ENCODE peak calls at places on chromosomes 2 and 18, in five cellular contexts. A is neuronal stem cell, X is mesenchymal stem cell, R is IMR-90, Z is H1. P is an unnamed sample.
A peak's percentile ranks its signal among the peaks of the same experiment; 100 is the strongest.

GRCh38 chr2:196399736-196400691 is 228.6 kb upstream of the STK17B start:
- DNase-seq in A (no peak), X (peak; percentile 90), Z (no peak), R (peak; percentile 94), P (peak; percentile 92)

GRCh38 chr2:162915858-162916257 is 77.3 kb upstream of the KCNH7 start:
- DNase-seq in X (no peak), A (no peak), Z (no peak), R (no peak), P (peak; percentile 72)

GRCh38 chr2:119525574-119525973 is 1.3 kb upstream of the SCTR start:
- DNase-seq in R (no peak), Z (no peak), X (no peak), A (no peak), P (no peak)

GRCh38 chr2:23420840-23421476 is 36.0 kb downstream of the KLHL29 start:
- DNase-seq in R (no peak), X (no peak), A (no peak), Z (peak; percentile 40), P (no peak)

GRCh38 chr2:112481528-112482228 is at the start of gene TTL:
- DNase-seq in Z (peak; percentile 73), R (peak; percentile 49), A (peak; percentile 74), X (peak; percentile 71), P (peak; percentile 72)

GRCh38 chr18:13051950-13052349 is 60.8 kb downstream of the CEP192 start:
- DNase-seq in X (no peak), Z (no peak), A (no peak), R (no peak), P (no peak)

GRCh38 chr2:8821276-8822217 is 15.9 kb downstream of the KIDINS220 start:
- DNase-seq in Z (no peak), X (peak; percentile 88), A (no peak), R (peak; percentile 56), P (peak; percentile 74)

GRCh38 chr2:182917924-182918323 is 51.5 kb upstream of the FRZB start:
- DNase-seq in A (no peak), R (no peak), X (no peak), Z (no peak), P (no peak)

GRCh38 chr2:121521359-121521758 is 9.3 kb upstream of the RNU4ATAC start:
- DNase-seq in R (peak; percentile 80), X (no peak), Z (no peak), A (peak; percentile 56), P (no peak)

GRCh38 chr2:212931271-212931670 is 220.1 kb downstream of the IKZF2 start:
- DNase-seq in X (no peak), Z (no peak), R (no peak), A (no peak), P (no peak)

GRCh38 chr18:22272242-22272641 is 102.9 kb downstream of the GATA6 start:
- DNase-seq in Z (no peak), X (no peak), R (no peak), A (no peak), P (no peak)

GRCh38 chr2:3223080-3223923 is 154.3 kb downstream of the EIPR1 start:
- DNase-seq in Z (no peak), X (no peak), A (no peak), R (peak; percentile 86), P (no peak)

GRCh38 chr2:210198326-210198725 is 26.9 kb downstream of the ACADL start:
- DNase-seq in X (peak; percentile 23), Z (no peak), A (no peak), R (peak; percentile 22), P (no peak)

GRCh38 chr2:78839259-78839658 is 186.2 kb upstream of the REG3G start:
- DNase-seq in X (no peak), R (no peak), A (no peak), Z (no peak), P (no peak)

GRCh38 chr18:27685807-27686412 is 491.0 kb downstream of the CDH2 start:
- DNase-seq in X (peak; percentile 49), A (no peak), R (peak; percentile 39), Z (no peak), P (peak; percentile 11)

GRCh38 chr2:239772721-239773120 is 252.4 kb downstream of the NDUFA10 start:
- DNase-seq in A (no peak), X (no peak), Z (no peak), R (no peak), P (no peak)

GRCh38 chr2:108623616-108624015 is 89.3 kb downstream of the LIMS1 start:
- DNase-seq in A (no peak), R (peak; percentile 61), Z (no peak), X (no peak), P (no peak)

GRCh38 chr18:13463526-13463925 is 245.0 kb downstream of the LDLRAD4 start:
- DNase-seq in A (no peak), R (no peak), X (no peak), Z (no peak), P (no peak)

GRCh38 chr2:189829092-189829843 is 45.0 kb downstream of the PMS1 start:
- DNase-seq in X (no peak), Z (no peak), R (peak; percentile 43), A (no peak), P (no peak)

GRCh38 chr2:190415794-190416729 is 7.9 kb downstream of the MFSD6 start:
- DNase-seq in R (no peak), X (no peak), Z (no peak), A (no peak), P (no peak)

GRCh38 chr2:44107974-44108373 is 60.7 kb upstream of the PPM1B start:
- DNase-seq in A (no peak), R (no peak), X (no peak), Z (no peak), P (no peak)

GRCh38 chr2:223970343-223971128 is 13.3 kb downstream of the MRPL44 start:
- DNase-seq in X (peak; percentile 73), A (peak; percentile 61), Z (peak; percentile 74), R (peak; percentile 67), P (peak; percentile 94)

GRCh38 chr18:56891870-56892269 is 240.7 kb downstream of the WDR7 start:
- DNase-seq in R (no peak), A (no peak), Z (no peak), X (no peak), P (no peak)

GRCh38 chr2:81747481-81748070 is 1443.0 kb upstream of the LRRTM1 start:
- DNase-seq in R (no peak), A (no peak), X (no peak), Z (no peak), P (no peak)

GRCh38 chr2:11244091-11244826 is 89.0 kb downstream of the SLC66A3 start:
- DNase-seq in R (no peak), A (no peak), Z (no peak), X (no peak), P (no peak)

GRCh38 chr2:219358170-219359075 is 25.9 kb upstream of the RESP18 start:
- DNase-seq in Z (peak; percentile 60), A (no peak), R (no peak), X (no peak), P (no peak)

GRCh38 chr2:182831097-182831496 is 35.3 kb downstream of the FRZB start:
- DNase-seq in R (no peak), Z (no peak), A (no peak), X (no peak), P (no peak)

GRCh38 chr2:192194866-192195547 is at the start of gene TMEFF2:
- DNase-seq in Z (peak; percentile 93), X (peak; percentile 58), A (peak; percentile 89), R (peak; percentile 83), P (peak; percentile 54)

GRCh38 chr2:158774663-158775062 is 20.5 kb upstream of the DAPL1 start:
- DNase-seq in A (no peak), R (no peak), X (no peak), Z (no peak), P (no peak)

GRCh38 chr18:50439460-50440015 is 64.7 kb downstream of the SKA1 start:
- DNase-seq in Z (no peak), R (no peak), A (no peak), X (no peak), P (peak; percentile 46)

GRCh38 chr2:70939847-70940580 is 4.3 kb downstream of the ATP6V1B1 start:
- DNase-seq in A (no peak), X (no peak), Z (peak; percentile 44), R (no peak), P (no peak)

GRCh38 chr18:52370841-52371240 is 30.8 kb downstream of the DCC start:
- DNase-seq in R (no peak), A (no peak), X (no peak), Z (no peak), P (no peak)
- H3K14ac ChIP-seq in R (no peak overlapping the region), A (no peak overlapping the region), X (no peak overlapping the region), Z (no peak overlapping the region), P (no peak overlapping the region)

GRCh38 chr2:17878222-17879136 is at the start of gene KCNS3:
- DNase-seq in R (peak; percentile 14), Z (peak; percentile 75), X (peak; percentile 33), A (peak; percentile 50), P (peak; percentile 77)

GRCh38 chr2:17879137-17879912 is 858 bp downstream of the KCNS3 start:
- DNase-seq in X (peak; percentile 66), A (peak; percentile 80), Z (peak; percentile 83), R (peak; percentile 33), P (peak; percentile 60)

GRCh38 chr2:17877811-17878221 is 651 bp upstream of the KCNS3 start:
- DNase-seq in A (peak; percentile 26), X (peak; percentile 26), R (no peak), Z (peak; percentile 58), P (no peak)

GRCh38 chr2:17876590-17876989 is 1.9 kb upstream of the KCNS3 start:
- DNase-seq in A (no peak), Z (no peak), X (no peak), R (no peak), P (no peak)

GRCh38 chr2:17879913-17880274 is 1.4 kb downstream of the KCNS3 start:
- DNase-seq in X (no peak), Z (no peak), A (no peak), R (no peak), P (no peak)
- H3K4me3 ChIP-seq in X (no peak overlapping the region), Z (peak overlapping the region; percentile 78), A (peak overlapping the region; percentile 94), R (no peak overlapping the region), P (no peak overlapping the region)

GRCh38 chr2:134227666-134228065 is 26.2 kb upstream of the MGAT5 start:
- DNase-seq in R (no peak), Z (no peak), A (no peak), X (no peak), P (no peak)

GRCh38 chr2:134228493-134228903 is 25.4 kb upstream of the MGAT5 start:
- DNase-seq in Z (no peak), R (no peak), X (no peak), A (no peak), P (peak; percentile 34)

GRCh38 chr2:134225173-134225572 is 28.7 kb upstream of the MGAT5 start:
- DNase-seq in Z (no peak), A (no peak), X (no peak), R (peak; percentile 54), P (no peak)

GRCh38 chr2:134225841-134226240 is 28.0 kb upstream of the MGAT5 start:
- DNase-seq in X (no peak), Z (no peak), R (no peak), A (no peak), P (no peak)

GRCh38 chr2:134226561-134226960 is 27.3 kb upstream of the MGAT5 start:
- DNase-seq in R (no peak), X (no peak), A (no peak), Z (no peak), P (no peak)
- H2BK5ac ChIP-seq in R (no peak overlapping the region), X (no peak overlapping the region), A (no peak overlapping the region), Z (no peak overlapping the region), P (no peak overlapping the region)

GRCh38 chr2:152055366-152056108 is 43.3 kb downstream of the CACNB4 start:
- DNase-seq in X (no peak), R (no peak), A (no peak), Z (no peak), P (no peak)
- H3K14ac ChIP-seq in X (no peak overlapping the region), R (no peak overlapping the region), A (no peak overlapping the region), Z (no peak overlapping the region), P (no peak overlapping the region)